ENCODE peak calls at places on chromosomes 13 and 19, in seven cellular contexts. One of them, this sample, is unnamed.

GRCh38 chr19:2345794-2346663 is 14.0 kb upstream of the TMPRSS9 start:
- DNase-seq in astrocyte: no peak
- DNase-seq in IMR-90: no peak
- DNase-seq in SK-N-SH: peak; percentile 75
- DNase-seq in fibroblast of lung: peak; percentile 15
- DNase-seq in PC-3: no peak
- DNase-seq in A549: no peak
- DNase-seq in this sample: no peak

GRCh38 chr19:28516415-28516872 is 696.5 kb downstream of the UQCRFS1 start:
- DNase-seq in astrocyte: no peak
- DNase-seq in IMR-90: no peak
- DNase-seq in SK-N-SH: no peak
- DNase-seq in fibroblast of lung: no peak
- DNase-seq in PC-3: no peak
- DNase-seq in A549: no peak
- DNase-seq in this sample: no peak

GRCh38 chr13:112938680-112939079 is 30.3 kb upstream of the MCF2L start:
- DNase-seq in astrocyte: no peak
- DNase-seq in IMR-90: no peak
- DNase-seq in SK-N-SH: no peak
- DNase-seq in fibroblast of lung: no peak
- DNase-seq in PC-3: no peak
- DNase-seq in A549: no peak
- DNase-seq in this sample: no peak

GRCh38 chr19:41564515-41565383 is 11.2 kb upstream of the CEACAM21 start:
- DNase-seq in astrocyte: no peak
- DNase-seq in IMR-90: no peak
- DNase-seq in SK-N-SH: peak; percentile 21
- DNase-seq in fibroblast of lung: no peak
- DNase-seq in PC-3: no peak
- DNase-seq in A549: no peak
- DNase-seq in this sample: no peak

GRCh38 chr19:39858541-39858940 is 12.4 kb upstream of the FBL start:
- DNase-seq in astrocyte: peak; percentile 4
- DNase-seq in IMR-90: peak; percentile 63
- DNase-seq in SK-N-SH: no peak
- DNase-seq in fibroblast of lung: no peak
- DNase-seq in PC-3: no peak
- DNase-seq in A549: no peak
- DNase-seq in this sample: no peak

GRCh38 chr13:49667773-49668172 is 23.5 kb downstream of the EBPL start:
- DNase-seq in astrocyte: no peak
- DNase-seq in IMR-90: peak; percentile 44
- DNase-seq in SK-N-SH: no peak
- DNase-seq in fibroblast of lung: no peak
- DNase-seq in PC-3: peak; percentile 54
- DNase-seq in A549: no peak
- DNase-seq in this sample: no peak

GRCh38 chr13:94967183-94968039 is 255.1 kb upstream of the SOX21 start:
- DNase-seq in astrocyte: no peak
- DNase-seq in IMR-90: no peak
- DNase-seq in SK-N-SH: peak; percentile 79
- DNase-seq in fibroblast of lung: peak; percentile 17
- DNase-seq in PC-3: peak; percentile 34
- DNase-seq in A549: peak; percentile 21
- DNase-seq in this sample: no peak

GRCh38 chr13:46165485-46166220 is 16.3 kb downstream of the LCP1 start:
- DNase-seq in astrocyte: peak; percentile 46
- DNase-seq in IMR-90: no peak
- DNase-seq in SK-N-SH: no peak
- DNase-seq in fibroblast of lung: no peak
- DNase-seq in PC-3: peak; percentile 22
- DNase-seq in A549: no peak
- DNase-seq in this sample: no peak

GRCh38 chr19:15836345-15836594 is 20.8 kb upstream of the OR10H1 start:
- DNase-seq in astrocyte: peak; percentile 4
- DNase-seq in IMR-90: peak; percentile 8
- DNase-seq in SK-N-SH: no peak
- DNase-seq in fibroblast of lung: peak; percentile 10
- DNase-seq in PC-3: no peak
- DNase-seq in A549: no peak
- DNase-seq in this sample: no peak

GRCh38 chr13:44174769-44175425 is 198.7 kb upstream of the SERP2 start:
- DNase-seq in astrocyte: peak; percentile 48
- DNase-seq in IMR-90: peak; percentile 76
- DNase-seq in SK-N-SH: no peak
- DNase-seq in fibroblast of lung: peak; percentile 46
- DNase-seq in PC-3: no peak
- DNase-seq in A549: no peak
- DNase-seq in this sample: no peak

GRCh38 chr13:93466502-93467036 is 240.0 kb downstream of the GPC6 start:
- DNase-seq in astrocyte: no peak
- DNase-seq in IMR-90: peak; percentile 5
- DNase-seq in SK-N-SH: no peak
- DNase-seq in fibroblast of lung: peak; percentile 59
- DNase-seq in PC-3: no peak
- DNase-seq in A549: no peak
- DNase-seq in this sample: no peak

GRCh38 chr13:112963641-112964040 is 5.4 kb upstream of the MCF2L start:
- DNase-seq in astrocyte: no peak
- DNase-seq in IMR-90: no peak
- DNase-seq in SK-N-SH: no peak
- DNase-seq in fibroblast of lung: no peak
- DNase-seq in PC-3: no peak
- DNase-seq in A549: no peak
- DNase-seq in this sample: no peak

GRCh38 chr13:99215466-99215865 is 14.8 kb downstream of the UBAC2 start:
- DNase-seq in astrocyte: no peak
- DNase-seq in IMR-90: no peak
- DNase-seq in SK-N-SH: no peak
- DNase-seq in fibroblast of lung: no peak
- DNase-seq in PC-3: no peak
- DNase-seq in A549: no peak
- DNase-seq in this sample: no peak

GRCh38 chr19:32823747-32824102 is 45.8 kb downstream of the SLC7A9 start:
- DNase-seq in astrocyte: no peak
- DNase-seq in IMR-90: no peak
- DNase-seq in SK-N-SH: no peak
- DNase-seq in fibroblast of lung: no peak
- DNase-seq in PC-3: no peak
- DNase-seq in A549: no peak
- DNase-seq in this sample: no peak

DNA sequence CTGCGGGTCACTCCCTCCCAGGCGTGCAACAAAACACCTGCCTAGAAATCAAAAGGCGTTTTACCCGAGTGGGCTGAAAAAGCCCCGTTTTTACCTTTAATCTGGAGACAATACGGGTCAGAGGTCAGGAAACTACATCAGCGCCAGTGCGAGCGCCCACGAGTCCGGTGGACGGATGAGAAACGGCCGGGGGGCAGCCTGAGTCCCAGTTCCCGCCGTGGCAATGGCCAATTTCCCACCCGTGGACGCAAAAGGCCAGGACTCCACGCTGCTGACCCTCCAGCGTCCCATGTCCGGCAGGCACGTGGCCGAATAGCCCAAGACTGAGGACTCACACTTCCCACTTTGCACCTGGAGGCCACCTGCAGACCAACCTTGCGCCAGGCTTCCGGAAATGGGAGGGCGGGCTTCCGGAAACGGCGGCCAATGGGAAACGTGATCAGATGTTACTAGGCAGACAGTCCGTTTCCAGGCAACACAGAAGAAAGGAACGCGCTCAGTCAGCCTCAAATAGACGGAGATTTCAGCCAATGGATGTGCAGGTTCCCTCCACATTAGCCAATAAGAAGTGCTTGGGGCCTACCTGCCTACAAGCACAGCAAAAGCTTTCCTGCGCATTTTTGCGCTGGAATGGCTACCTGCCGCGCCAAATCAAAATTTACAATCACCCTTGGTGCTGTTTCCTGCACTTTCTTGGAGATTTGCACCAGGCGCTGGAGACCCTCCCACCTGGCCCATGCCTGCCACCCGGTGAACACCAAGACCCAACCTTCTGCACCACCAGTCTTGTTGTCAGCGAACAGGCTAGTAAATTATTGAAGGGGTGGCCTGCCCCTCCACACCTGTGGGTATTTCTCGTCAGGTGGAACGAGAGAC is 47.4 kb downstream of the ZFP14 start:
- DNase-seq in astrocyte: peak; percentile 96
- DNase-seq in IMR-90: peak; percentile 94
- DNase-seq in SK-N-SH: peak; percentile 88
- DNase-seq in fibroblast of lung: peak; percentile 95
- DNase-seq in PC-3: peak; percentile 3
- DNase-seq in A549: peak; percentile 38
- DNase-seq in this sample: no peak
- TF ChIP-seq CTCF in astrocyte: no peak
- TF ChIP-seq CTCF in IMR-90: no peak
- TF ChIP-seq CTCF in SK-N-SH: no peak
- TF ChIP-seq CTCF in fibroblast of lung: peak; percentile 1
- TF ChIP-seq CTCF in PC-3: no peak
- TF ChIP-seq CTCF in A549: no peak
- TF ChIP-seq CTCF in this sample: no peak

DNA sequence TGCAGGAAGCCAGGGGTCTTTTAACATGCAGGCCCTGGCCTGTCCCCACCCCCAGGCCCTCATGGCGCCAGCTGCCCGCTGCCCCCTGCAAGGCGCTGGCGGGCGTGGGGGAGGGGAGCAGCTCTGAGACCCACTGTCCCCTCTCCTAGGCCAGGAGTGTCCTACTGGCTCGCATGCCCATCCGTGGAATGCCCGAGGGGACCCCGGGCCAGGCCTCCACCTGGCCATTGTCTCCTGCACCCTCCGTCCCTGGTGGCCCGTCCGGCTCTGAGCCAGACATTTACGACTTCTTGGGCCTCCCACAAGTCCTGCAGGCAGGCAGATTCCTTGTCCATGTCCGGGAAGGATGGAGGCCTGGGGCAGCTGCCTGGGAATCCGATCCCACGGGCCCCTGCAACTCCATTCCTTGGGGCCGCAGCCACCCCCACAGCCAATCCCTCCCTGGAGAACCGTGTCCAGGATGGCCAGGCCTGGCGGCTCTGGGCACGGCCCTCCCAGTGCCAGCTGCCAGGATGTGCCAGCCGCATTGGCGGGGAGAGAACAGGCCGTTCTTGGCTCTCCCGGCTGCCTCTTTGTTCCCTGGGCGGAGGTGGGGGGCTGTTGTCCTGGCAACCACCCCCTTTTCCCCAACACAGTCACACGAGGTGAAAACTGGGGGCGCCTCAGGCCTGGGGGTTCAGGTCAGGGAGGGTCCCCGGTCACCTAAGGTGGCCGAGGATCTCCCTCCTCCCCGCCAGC is 10.5 kb upstream of the PLIN3 start:
- DNase-seq in astrocyte: no peak
- DNase-seq in IMR-90: no peak
- DNase-seq in SK-N-SH: peak; percentile 57
- DNase-seq in fibroblast of lung: no peak
- DNase-seq in PC-3: no peak
- DNase-seq in A549: no peak
- DNase-seq in this sample: no peak
- H3K4me2 ChIP-seq in astrocyte: peak overlapping the region; percentile 43
- H3K4me2 ChIP-seq in IMR-90: no peak overlapping the region
- H3K4me2 ChIP-seq in SK-N-SH: no peak overlapping the region
- H3K4me2 ChIP-seq in fibroblast of lung: no peak overlapping the region
- H3K4me2 ChIP-seq in PC-3: no peak overlapping the region
- H3K4me2 ChIP-seq in A549: no peak overlapping the region
- H3K4me2 ChIP-seq in this sample: no peak overlapping the region

DNA sequence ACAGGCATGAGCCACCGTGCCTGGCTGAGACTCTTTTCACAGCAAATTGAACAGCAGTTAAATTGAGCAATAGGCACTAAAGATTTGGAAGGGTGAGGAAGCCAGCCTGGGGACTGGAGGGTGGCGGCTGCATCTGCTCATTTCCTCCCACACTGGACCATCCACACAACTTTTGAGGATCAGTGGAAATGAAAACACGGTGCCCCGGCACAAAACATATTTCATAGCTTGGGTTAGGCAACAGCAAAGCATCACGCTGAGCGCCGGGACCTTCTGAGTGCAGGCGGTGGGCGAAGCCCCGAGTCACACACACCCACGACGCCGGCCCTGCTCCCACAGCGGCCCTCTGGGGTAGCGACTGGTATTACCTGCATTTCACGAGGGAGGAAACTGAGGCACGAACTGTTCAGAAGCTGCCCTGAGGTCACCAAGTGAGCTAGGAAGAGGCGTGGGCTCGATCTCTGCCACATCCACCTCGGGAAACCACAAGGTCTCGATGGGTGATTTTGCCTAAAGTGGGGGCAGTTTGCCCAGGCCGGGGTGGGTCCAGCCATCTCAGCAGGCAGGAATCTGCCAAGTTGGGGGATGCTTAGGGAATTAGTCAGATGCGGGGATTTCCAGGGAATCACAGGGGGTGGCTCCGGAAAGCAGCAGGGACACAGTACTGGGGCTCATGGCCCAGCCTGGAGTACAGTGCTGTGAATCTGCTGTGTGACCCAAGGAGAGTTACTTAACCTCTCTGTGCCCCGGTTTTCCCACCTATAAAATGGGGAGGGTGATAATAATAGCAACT is 3.5 kb upstream of the SBNO2 start:
- DNase-seq in astrocyte: peak; percentile 95
- DNase-seq in IMR-90: peak; percentile 97
- DNase-seq in SK-N-SH: no peak
- DNase-seq in fibroblast of lung: peak; percentile 94
- DNase-seq in PC-3: peak; percentile 94
- DNase-seq in A549: peak; percentile 70
- DNase-seq in this sample: peak; percentile 61
- TF ChIP-seq CTCF in astrocyte: no peak
- TF ChIP-seq CTCF in IMR-90: peak; percentile 28
- TF ChIP-seq CTCF in SK-N-SH: peak; percentile 22
- TF ChIP-seq CTCF in fibroblast of lung: peak; percentile 19
- TF ChIP-seq CTCF in PC-3: peak; percentile 34
- TF ChIP-seq CTCF in A549: no peak
- TF ChIP-seq CTCF in this sample: peak; percentile 44

GRCh38 chr13:54934121-54934520 is 1905.5 kb downstream of the OLFM4 start:
- DNase-seq in astrocyte: no peak
- DNase-seq in IMR-90: no peak
- DNase-seq in SK-N-SH: no peak
- DNase-seq in fibroblast of lung: no peak
- DNase-seq in PC-3: no peak
- DNase-seq in A549: no peak
- DNase-seq in this sample: no peak
- H3K4me2 ChIP-seq in astrocyte: no peak overlapping the region
- H3K4me2 ChIP-seq in IMR-90: no peak overlapping the region
- H3K4me2 ChIP-seq in SK-N-SH: no peak overlapping the region
- H3K4me2 ChIP-seq in fibroblast of lung: no peak overlapping the region
- H3K4me2 ChIP-seq in PC-3: no peak overlapping the region
- H3K4me2 ChIP-seq in A549: no peak overlapping the region
- H3K4me2 ChIP-seq in this sample: no peak overlapping the region